ENCODE peak calls at places on chromosomes 2 and 18, in six cellular contexts. U is kidney glomerular epithelial cell; F is RWPE1; J is mucosa of gallbladder; N is lower lobe of right lung; R is activated CD8-positive, alpha-beta T cell treated with anti-CD3 and anti-CD28 coated beads for 36 hours. Z is an unnamed sample.

GRCh38 chr18:58310517-58310916 is 266.5 kb downstream of the NEDD4L start:
- DNase-seq in U (peak), F (peak), J (peak), N (peak), R (peak), Z (no peak)

GRCh38 chr2:74146929-74147728 is 583 bp downstream of the BOLA3 start:
- DNase-seq in U (no peak), F (peak), J (no peak), N (no peak), R (peak), Z (no peak)

GRCh38 chr2:236776695-236777251 is 207.1 kb downstream of the ACKR3 start:
- DNase-seq in U (peak), F (peak), J (no peak), N (no peak), R (no peak), Z (no peak)

GRCh38 chr18:51017140-51017874 is 12.7 kb upstream of the SMAD4 start:
- DNase-seq in U (no peak), F (no peak), J (no peak), N (no peak), R (no peak), Z (no peak)

GRCh38 chr2:237885931-237886701 is 26.7 kb downstream of the RAMP1 start:
- DNase-seq in U (no peak), F (no peak), J (peak), N (peak), R (no peak), Z (no peak)

GRCh38 chr2:145380436-145381017 is 860.6 kb upstream of the ZEB2 start:
- DNase-seq in U (peak), F (peak), J (no peak), N (no peak), R (no peak), Z (no peak)

GRCh38 chr2:237227190-237227988 is 141.7 kb downstream of the COPS8 start:
- DNase-seq in U (peak), F (peak), J (no peak), N (no peak), R (peak), Z (no peak)

GRCh38 chr18:22983175-22983574 is 50.0 kb downstream of the RBBP8 start:
- DNase-seq in U (peak), F (peak), J (no peak), N (no peak), R (no peak), Z (no peak)

GRCh38 chr2:70161069-70161534 is 29.7 kb downstream of the C2orf42 start:
- DNase-seq in U (peak), F (peak), J (no peak), N (no peak), R (peak), Z (peak)

Z was measured in DND-41.